ENCODE peak calls at places on chromosomes 3 and 15, in seven cellular contexts. P is spleen, Z is foreskin fibroblast, E is hepatocyte, X is colonic mucosa, J is BJ, C is fibroblast of lung. B is an unnamed sample.

GRCh38 chr3:186383026-186383993 is 21.3 kb upstream of the DGKG start:
- DNase-seq in Z (no peak), C (no peak), J (no peak), E (no peak), X (no peak), P (no peak), B (no peak)

GRCh38 chr3:150013801-150014200 is 43.1 kb upstream of the PFN2 start:
- DNase-seq in C (no peak), J (no peak), Z (no peak), P (no peak), X (no peak), E (no peak), B (no peak)

GRCh38 chr3:28103871-28104270 is 137.5 kb upstream of the CMC1 start:
- DNase-seq in P (no peak), J (no peak), E (no peak), Z (no peak), C (no peak), X (no peak), B (no peak)

GRCh38 chr15:69979269-69979668 is 118.4 kb downstream of the TLE3 start:
- DNase-seq in C (no peak), J (no peak), Z (no peak), P (peak), E (no peak), X (no peak), B (no peak)

GRCh38 chr3:150469031-150469930 is 61.2 kb downstream of the TSC22D2 start:
- DNase-seq in E (peak), C (peak), J (peak), Z (peak), X (peak), P (no peak), B (no peak)

GRCh38 chr15:31364301-31365031 is 37.8 kb downstream of the KLF13 start:
- DNase-seq in P (peak), X (no peak), E (no peak), Z (no peak), C (no peak), J (no peak), B (no peak)

GRCh38 chr3:160929595-160929994 is 173.6 kb downstream of the PPM1L start:
- DNase-seq in Z (peak), C (no peak), J (no peak), X (no peak), E (no peak), P (no peak), B (no peak)

GRCh38 chr3:9452417-9452816 is 55.0 kb downstream of the SETD5 start:
- DNase-seq in E (no peak), P (no peak), Z (no peak), C (peak), J (no peak), X (no peak), B (no peak)

GRCh38 chr3:15797600-15798303 is at the start of gene ANKRD28:
- DNase-seq in P (no peak), Z (peak), J (peak), E (peak), X (peak), C (peak), B (no peak)

GRCh38 chr3:140972833-140973232 is 31.2 kb downstream of the SLC25A36 start:
- DNase-seq in X (no peak), J (no peak), Z (peak), E (no peak), P (no peak), C (peak), B (no peak)

DNA sequence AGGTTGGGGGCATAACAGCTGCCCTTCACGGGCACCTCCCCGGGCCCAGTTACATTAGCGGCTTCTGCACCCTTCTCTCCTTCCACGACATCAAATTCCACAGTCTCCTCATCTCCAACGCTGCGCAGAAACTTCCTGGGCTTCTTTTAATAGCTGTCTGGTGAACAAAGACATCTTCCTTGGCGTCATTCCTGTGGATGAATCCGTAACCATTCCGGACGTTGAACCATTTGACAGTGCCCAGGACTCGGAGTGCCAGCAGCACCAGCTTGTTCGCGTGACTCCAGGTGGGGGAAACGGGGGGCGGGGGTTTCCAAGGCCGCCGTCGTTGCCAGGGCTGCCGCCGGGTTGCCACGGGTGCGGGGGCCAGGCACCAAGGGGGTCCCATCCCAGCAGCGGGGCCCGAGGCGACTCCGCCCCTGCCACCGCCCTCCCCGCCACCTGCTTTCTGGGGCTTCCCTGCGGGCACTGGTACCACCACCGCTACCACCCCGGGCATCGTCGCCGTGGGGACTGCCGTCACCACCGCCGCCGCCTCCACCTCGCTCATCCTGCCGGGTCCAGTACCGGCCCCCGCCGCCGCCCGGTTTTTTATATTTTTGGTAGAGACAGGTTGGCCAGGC is 22.8 kb downstream of the RGMA start:
- DNase-seq in C (no peak), X (no peak), Z (no peak), P (peak), J (no peak), E (no peak), B (no peak)
- H3K4me3 ChIP-seq in C (no peak), X (no peak), Z (no peak), P (no peak), J (no peak), E (no peak), B (no peak)

GRCh38 chr15:84840255-84840654 is 23.1 kb downstream of the ALPK3 start:
- DNase-seq in X (no peak), P (no peak), Z (no peak), C (no peak), J (no peak), E (no peak), B (no peak)
- H3K4me3 ChIP-seq in X (no peak), P (no peak), Z (no peak), C (no peak), J (no peak), E (no peak), B (no peak)

DNA sequence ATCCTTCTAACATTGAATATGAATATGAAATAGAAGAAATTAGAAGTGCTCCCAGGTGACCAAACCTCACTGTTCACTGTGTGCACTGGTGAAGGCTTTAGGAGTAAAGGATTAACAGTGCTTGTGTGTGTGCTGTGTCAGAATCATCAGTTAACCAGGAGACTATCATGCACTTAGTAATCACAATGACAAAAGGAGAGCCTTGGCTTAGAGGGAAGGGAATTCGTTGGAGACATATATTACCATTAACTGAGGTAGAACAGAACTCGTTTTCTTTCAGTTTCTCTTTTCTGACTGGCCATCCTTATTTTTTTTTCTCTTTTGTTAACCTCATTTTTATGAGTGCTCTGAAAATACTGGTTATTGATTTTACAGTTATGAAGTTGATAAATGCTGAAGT is 213.3 kb upstream of the GBE1 start:
- DNase-seq in E (no peak), J (no peak), X (no peak), P (no peak), C (no peak), Z (no peak), B (no peak)
- H3K4me3 ChIP-seq in E (no peak), J (no peak), X (no peak), P (no peak), C (no peak), Z (no peak), B (no peak)

GRCh38 chr3:116432795-116433194 is 12.5 kb downstream of the LSAMP start:
- DNase-seq in C (no peak), X (no peak), E (no peak), J (no peak), P (no peak), Z (peak), B (no peak)
- H3K4me3 ChIP-seq in C (no peak), X (no peak), E (no peak), J (no peak), P (no peak), Z (no peak), B (no peak)

GRCh38 chr3:128720891-128721290 is 5.1 kb upstream of the RAB7A start:
- DNase-seq in J (no peak), C (no peak), X (no peak), Z (no peak), P (no peak), E (no peak), B (no peak)
- H3K4me3 ChIP-seq in J (no peak), C (no peak), X (no peak), Z (no peak), P (no peak), E (no peak), B (no peak)

DNA sequence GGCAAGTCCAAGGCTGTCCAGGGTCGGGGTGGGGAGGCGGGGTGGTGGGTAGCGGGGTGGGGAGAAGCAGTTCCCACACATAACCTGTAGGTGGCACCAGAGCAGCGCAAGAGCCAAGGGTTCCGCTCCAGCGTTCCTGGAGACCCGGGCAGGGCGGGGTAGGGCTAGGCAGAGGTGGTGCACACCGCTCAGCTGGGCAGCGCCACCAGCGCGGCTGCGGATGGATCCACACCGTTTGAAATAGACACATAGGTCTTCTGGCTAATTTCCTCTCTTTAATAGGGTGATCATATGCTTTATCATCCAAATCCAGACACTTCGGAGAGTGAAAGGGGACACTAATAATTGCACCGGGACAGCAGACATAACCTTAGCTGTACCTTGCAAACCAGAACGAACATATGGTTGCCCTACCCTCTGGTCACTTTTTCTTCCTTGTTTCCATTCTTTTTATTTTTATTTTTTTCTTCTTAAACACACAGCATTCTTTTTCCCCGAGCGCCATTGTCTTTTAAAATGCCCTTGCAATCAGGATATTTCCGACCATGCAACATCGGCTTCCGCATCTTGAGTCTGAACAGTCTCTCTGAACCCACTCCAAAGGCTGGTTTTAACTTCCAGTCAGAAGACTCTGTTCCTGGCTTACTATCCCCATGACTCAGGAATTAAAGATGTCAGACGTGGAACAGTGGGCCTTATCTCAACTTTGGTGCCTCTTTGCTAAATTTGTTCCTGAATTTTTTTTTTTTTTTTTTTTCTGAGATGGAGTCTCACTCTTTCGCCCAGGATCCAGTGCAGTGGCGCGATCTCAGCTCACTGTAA is 12.5 kb upstream of the ZSCAN2 start:
- DNase-seq in Z (peak), J (no peak), P (peak), C (peak), E (peak), X (peak), B (peak)
- H3K4me3 ChIP-seq in Z (peak), J (peak), P (no peak), C (peak), E (no peak), X (peak), B (peak)